ENCODE peak calls at places on chromosomes 16 and 17, in four cellular contexts. H is K562, R is H1, I is GM12878. S is an unnamed sample.

GRCh38 chr17:39775075-39775474 is 37.3 kb downstream of the GRB7 start:
- DNase-seq in H (no peak), R (no peak), I (peak), S (no peak)

GRCh38 chr16:88804552-88805339 is 1.2 kb downstream of the CDT1 start:
- DNase-seq in R (no peak), H (peak), I (no peak), S (peak)

GRCh38 chr16:6066601-6067000 is 969.0 kb upstream of the EEF2KMT start:
- DNase-seq in H (no peak), R (no peak), I (no peak), S (no peak)

GRCh38 chr17:11122908-11123307 is 118.1 kb upstream of the SHISA6 start:
- DNase-seq in I (no peak), H (no peak), R (no peak), S (no peak)

GRCh38 chr16:3085868-3086595 is 13.1 kb downstream of the ZSCAN10 start:
- DNase-seq in I (no peak), H (no peak), R (no peak), S (no peak)

GRCh38 chr16:84585886-84586285 is 32.0 kb downstream of the COTL1 start:
- DNase-seq in H (peak), R (peak), I (no peak), S (no peak)

GRCh38 chr16:12999368-12999767 is 98.0 kb downstream of the SHISA9 start:
- DNase-seq in R (no peak), H (no peak), I (no peak), S (no peak)

GRCh38 chr16:3690991-3691720 is 26.2 kb downstream of the TRAP1 start:
- DNase-seq in I (no peak), R (no peak), H (no peak), S (no peak)

GRCh38 chr16:4613636-4614570 is 785 bp downstream of the UBALD1 start:
- DNase-seq in H (peak), R (no peak), I (no peak), S (peak)

GRCh38 chr17:60817187-60817586 is 139.5 kb downstream of the BCAS3 start:
- DNase-seq in I (no peak), R (no peak), H (no peak), S (no peak)

GRCh38 chr16:3068486-3068885 is 3.0 kb downstream of the IL32 start:
- DNase-seq in R (no peak), H (no peak), I (no peak), S (no peak)

GRCh38 chr16:57178793-57179212 is 7.0 kb downstream of the PSME3IP1 start:
- DNase-seq in I (no peak), R (no peak), H (no peak), S (peak)

GRCh38 chr16:64391009-64391663 is 730.7 kb downstream of the CDH11 start:
- DNase-seq in H (no peak), I (no peak), R (no peak), S (peak)

GRCh38 chr17:27222515-27222914 is 71.4 kb upstream of the WSB1 start:
- DNase-seq in I (no peak), R (no peak), H (no peak), S (no peak)

GRCh38 chr16:2704166-2704982 is 15.7 kb downstream of the PRSS27 start:
- DNase-seq in I (no peak), H (no peak), R (no peak), S (no peak)

GRCh38 chr16:10181196-10182162 is 749 bp downstream of the GRIN2A start:
- DNase-seq in R (peak), H (peak), I (no peak), S (peak)

GRCh38 chr16:89581861-89582563 is 6.5 kb downstream of the CPNE7 start:
- DNase-seq in R (no peak), H (no peak), I (no peak), S (peak)

GRCh38 chr16:66604376-66605176 is at the start of gene CMTM3:
- DNase-seq in H (peak), I (no peak), R (no peak), S (peak)

GRCh38 chr16:13811834-13812233 is 108.1 kb upstream of the ERCC4 start:
- DNase-seq in I (no peak), H (peak), R (no peak), S (no peak)

GRCh38 chr17:14481664-14482063 is 180.8 kb downstream of the HS3ST3B1 start:
- DNase-seq in H (no peak), I (no peak), R (no peak), S (no peak)

GRCh38 chr16:67531247-67531646 is 2.6 kb downstream of the RIPOR1 start:
- DNase-seq in H (no peak), I (no peak), R (no peak), S (no peak)

GRCh38 chr16:66549284-66550131 is at the start of gene TK2:
- DNase-seq in I (no peak), H (peak), R (no peak), S (peak)

GRCh38 chr16:1789643-1790045 is 3.9 kb downstream of the IGFALS start:
- DNase-seq in I (no peak), H (no peak), R (no peak), S (no peak)

GRCh38 chr17:66413564-66414520 is 111.4 kb downstream of the PRKCA start:
- DNase-seq in H (no peak), I (no peak), R (no peak), S (no peak)

GRCh38 chr17:77462101-77462500 is 321.3 kb downstream of the SEC14L1 start:
- DNase-seq in I (peak), H (no peak), R (no peak), S (no peak)

GRCh38 chr16:10314811-10315210 is 71.0 kb upstream of the ATF7IP2 start:
- DNase-seq in R (no peak), I (no peak), H (no peak), S (peak)

GRCh38 chr16:3553138-3553923 is 23.9 kb downstream of the NLRC3 start:
- DNase-seq in R (peak), I (no peak), H (no peak), S (peak)

GRCh38 chr16:56332464-56333079 is 92.8 kb downstream of the AMFR start:
- DNase-seq in H (peak), R (no peak), I (no peak), S (peak)

GRCh38 chr17:45732926-45733505 is 51.1 kb upstream of the CRHR1 start:
- DNase-seq in I (no peak), H (no peak), R (no peak), S (no peak)

GRCh38 chr17:57943140-57943539 is 12.1 kb downstream of the CUEDC1 start:
- DNase-seq in R (no peak), H (no peak), I (no peak), S (no peak)
- TF ChIP-seq EP300 in R (no peak), H (no peak), I (no peak), S (no peak)

GRCh38 chr16:51151951-51152663 is 1.0 kb upstream of the SALL1 start:
- DNase-seq in I (no peak), H (no peak), R (peak), S (peak)
- TF ChIP-seq SRF in I (no peak), H (no peak), R (no peak), S (no peak)

GRCh38 chr16:70433456-70434103 is 5.3 kb downstream of the ST3GAL2 start:
- DNase-seq in I (no peak), R (no peak), H (no peak), S (no peak)

GRCh38 chr16:70432800-70433455 is 6.0 kb downstream of the ST3GAL2 start:
- DNase-seq in H (no peak), I (no peak), R (no peak), S (no peak)

GRCh38 chr16:70429888-70430666 is 8.8 kb downstream of the ST3GAL2 start:
- DNase-seq in I (peak), R (no peak), H (no peak), S (no peak)

GRCh38 chr16:70430667-70431536 is 8.0 kb downstream of the ST3GAL2 start:
- DNase-seq in I (peak), H (peak), R (no peak), S (peak)

DNA sequence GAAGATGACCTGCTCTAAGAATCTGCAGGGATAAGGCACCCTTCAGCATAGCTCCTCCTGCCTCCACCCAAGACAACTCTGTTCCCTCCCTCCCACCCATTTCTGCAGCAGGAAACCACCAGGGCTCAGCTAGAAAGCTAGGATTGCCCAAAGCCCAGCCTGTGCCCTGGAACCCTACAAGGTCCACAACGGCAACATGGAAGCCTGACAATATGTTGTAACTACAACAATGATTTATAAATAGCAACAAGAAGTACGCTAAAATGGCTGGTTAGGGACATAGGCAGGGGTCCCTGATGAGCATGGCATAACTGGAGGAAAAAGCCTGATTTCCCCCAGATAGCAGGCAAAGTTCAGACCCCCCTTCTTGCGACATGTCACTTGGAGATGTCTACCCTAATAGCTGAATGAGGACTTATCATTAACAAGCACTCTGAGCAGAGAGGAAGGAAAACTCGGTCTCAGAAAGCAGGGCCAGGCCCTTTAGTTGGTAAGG is 6.5 kb downstream of the ST3GAL2 start:
- DNase-seq in H (no peak), I (no peak), R (no peak), S (no peak)
- TF ChIP-seq USF2 in H (no peak), I (no peak), R (no peak), S (no peak)

GRCh38 chr17:47649153-47649971 is at the start of gene KPNB1:
- DNase-seq in I (peak), H (peak), R (peak), S (peak)
- TF ChIP-seq EP300 in I (peak), H (peak), R (peak), S (peak)

GRCh38 chr17:44353656-44354331 is 8.7 kb downstream of the GRN start:
- DNase-seq in R (no peak), I (no peak), H (no peak), S (no peak)
- TF ChIP-seq SRF in R (no peak), I (no peak), H (no peak), S (no peak)

GRCh38 chr16:24288516-24288915 is 32.4 kb downstream of the CACNG3 start:
- DNase-seq in R (no peak), H (no peak), I (no peak), S (no peak)

GRCh38 chr16:24286713-24287405 is 30.7 kb downstream of the CACNG3 start:
- DNase-seq in I (no peak), H (no peak), R (no peak), S (no peak)

GRCh38 chr16:24291932-24292331 is 35.8 kb downstream of the CACNG3 start:
- DNase-seq in I (no peak), R (no peak), H (no peak), S (no peak)

GRCh38 chr16:24289301-24289700 is 33.2 kb downstream of the CACNG3 start:
- DNase-seq in R (no peak), H (no peak), I (no peak), S (no peak)
- TF ChIP-seq USF2 in R (no peak), H (no peak), I (no peak), S (no peak)

GRCh38 chr17:57751971-57752905 is 7.1 kb upstream of the CCDC182 start:
- DNase-seq in I (no peak), H (no peak), R (no peak), S (no peak)

GRCh38 chr17:57750109-57750845 is 5.2 kb upstream of the CCDC182 start:
- DNase-seq in H (no peak), I (no peak), R (no peak), S (no peak)

GRCh38 chr17:57749701-57750100 is 4.6 kb upstream of the CCDC182 start:
- DNase-seq in I (no peak), R (no peak), H (no peak), S (no peak)

GRCh38 chr17:57750930-57751329 is 5.8 kb upstream of the CCDC182 start:
- DNase-seq in I (no peak), R (no peak), H (no peak), S (no peak)

GRCh38 chr17:57751348-57751970 is 6.4 kb upstream of the CCDC182 start:
- DNase-seq in H (no peak), R (no peak), I (no peak), S (peak)
- TF ChIP-seq EP300 in H (no peak), R (no peak), I (no peak), S (no peak)

GRCh38 chr17:1147664-1148063 is 32.1 kb downstream of the ABR start:
- DNase-seq in R (peak), I (no peak), H (peak), S (peak)
- TF ChIP-seq SRF in R (no peak), I (no peak), H (no peak), S (no peak)

DNA sequence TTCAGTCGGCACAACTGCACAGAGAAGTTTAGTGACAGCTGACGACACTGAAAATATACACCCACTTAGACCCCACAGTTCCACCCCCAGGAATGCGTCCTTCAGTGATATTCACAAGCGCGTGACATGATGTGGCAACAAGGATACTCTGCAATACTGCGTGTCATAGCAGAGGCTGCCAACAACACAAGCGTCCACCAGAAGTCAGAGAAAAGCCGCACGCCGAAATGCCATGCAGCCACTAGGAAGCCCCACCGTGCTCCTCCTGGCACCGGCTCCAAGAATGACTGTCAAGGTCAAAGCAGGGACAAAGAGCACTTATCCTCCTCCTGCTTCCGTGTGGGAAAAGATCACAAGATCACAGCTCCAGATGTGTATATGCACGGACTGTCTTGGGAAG is 3.5 kb downstream of the ATP2A3 start:
- DNase-seq in R (no peak), H (no peak), I (no peak), S (no peak)
- TF ChIP-seq USF2 in R (no peak), H (no peak), I (no peak), S (no peak)

DNA sequence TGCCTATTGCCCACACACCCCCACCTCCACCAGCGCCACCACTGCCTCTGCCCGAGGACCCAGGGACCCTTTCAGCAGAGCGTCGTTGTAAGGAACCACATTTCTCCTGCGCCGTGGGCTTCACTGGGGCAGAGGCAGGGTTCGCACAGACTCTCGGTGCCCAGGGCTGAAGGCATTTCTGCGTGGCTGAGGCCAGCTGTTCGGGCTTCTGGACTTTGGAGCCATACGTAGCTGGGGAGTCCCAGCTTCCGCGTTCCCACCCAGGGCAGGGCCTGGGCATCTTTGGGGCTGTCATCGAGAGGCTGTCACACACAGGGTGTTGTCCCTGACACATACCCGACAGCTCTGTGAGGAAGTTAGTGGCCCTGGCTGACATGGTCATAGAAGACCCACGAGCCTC is 16.0 kb upstream of the SMIM5 start:
- DNase-seq in I (no peak), H (no peak), R (no peak), S (no peak)
- TF ChIP-seq EP300 in I (no peak), H (no peak), R (no peak), S (no peak)